ENCODE peak calls at places on chromosomes 16 and 17, in six cellular contexts. H, X, F, A, S and K are unnamed samples.

GRCh38 chr17:80826955-80827645 is 164.5 kb upstream of the CHMP6 start:
- DNase-seq in H (no peak), X (peak; percentile 71), F (no peak), A (no peak), S (peak; percentile 91), K (no peak)

GRCh38 chr16:70651524-70651923 is 5.2 kb downstream of the IL34 start:
- DNase-seq in H (no peak), X (no peak), F (no peak), A (no peak), S (no peak), K (no peak)

GRCh38 chr17:73423159-73423715 is 111.4 kb upstream of the CDC42EP4 start:
- DNase-seq in H (no peak), X (peak; percentile 30), F (no peak), A (no peak), S (no peak), K (no peak)

GRCh38 chr17:559699-560378 is 154.8 kb downstream of the VPS53 start:
- DNase-seq in H (no peak), X (no peak), F (no peak), A (no peak), S (peak; percentile 86), K (peak; percentile 87)

GRCh38 chr17:2815781-2816185 is 19.5 kb downstream of the RAP1GAP2 start:
- DNase-seq in H (no peak), X (peak; percentile 44), F (peak; percentile 30), A (no peak), S (no peak), K (peak; percentile 20)

GRCh38 chr17:77489239-77489897 is 348.6 kb downstream of the SEC14L1 start:
- DNase-seq in H (no peak), X (no peak), F (no peak), A (no peak), S (no peak), K (no peak)

GRCh38 chr16:4624827-4625616 is 396 bp downstream of the MGRN1 start:
- DNase-seq in H (no peak), X (peak; percentile 77), F (peak; percentile 71), A (peak; percentile 71), S (peak; percentile 83), K (peak; percentile 68)

GRCh38 chr17:57375770-57376181 is 119.5 kb downstream of the MSI2 start:
- DNase-seq in H (no peak), X (no peak), F (no peak), A (no peak), S (no peak), K (no peak)

GRCh38 chr16:16096161-16096857 is 127.0 kb downstream of the ABCC6 start:
- DNase-seq in H (no peak), X (no peak), F (peak; percentile 48), A (peak; percentile 34), S (no peak), K (peak; percentile 74)

GRCh38 chr17:57463103-57463885 is 207.0 kb downstream of the MSI2 start:
- DNase-seq in H (no peak), X (no peak), F (no peak), A (no peak), S (no peak), K (peak; percentile 82)

GRCh38 chr17:81387235-81388060 is 7.8 kb upstream of the BAHCC1 start:
- DNase-seq in H (no peak), X (no peak), F (peak; percentile 57), A (peak; percentile 64), S (peak; percentile 85), K (peak; percentile 71)

GRCh38 chr17:42555122-42555622 is 2.4 kb downstream of the HSD17B1 start:
- DNase-seq in H (no peak), X (no peak), F (no peak), A (no peak), S (no peak), K (no peak)

GRCh38 chr17:5181509-5182305 is 10.0 kb downstream of the ZNF594 start:
- DNase-seq in H (no peak), X (no peak), F (no peak), A (no peak), S (no peak), K (no peak)
- H3K9me3 ChIP-seq in H (peaks cover 33% of the 10 kb centered on the region), X (peaks cover 78% of the 10 kb centered on the region), F (no peaks in the 10 kb centered on the region), A (peaks cover 37% of the 10 kb centered on the region), S (peaks cover 31% of the 10 kb centered on the region), K (peaks cover 13% of the 10 kb centered on the region)

GRCh38 chr16:79098897-79099296 is 501.6 kb downstream of the MAF start:
- DNase-seq in H (no peak), X (no peak), F (no peak), A (no peak), S (no peak), K (no peak)
- H3K27ac ChIP-seq in H (no peak overlapping the region), X (no peak overlapping the region), F (no peak overlapping the region), A (no peak overlapping the region), S (no peak overlapping the region), K (no peak overlapping the region)

DNA sequence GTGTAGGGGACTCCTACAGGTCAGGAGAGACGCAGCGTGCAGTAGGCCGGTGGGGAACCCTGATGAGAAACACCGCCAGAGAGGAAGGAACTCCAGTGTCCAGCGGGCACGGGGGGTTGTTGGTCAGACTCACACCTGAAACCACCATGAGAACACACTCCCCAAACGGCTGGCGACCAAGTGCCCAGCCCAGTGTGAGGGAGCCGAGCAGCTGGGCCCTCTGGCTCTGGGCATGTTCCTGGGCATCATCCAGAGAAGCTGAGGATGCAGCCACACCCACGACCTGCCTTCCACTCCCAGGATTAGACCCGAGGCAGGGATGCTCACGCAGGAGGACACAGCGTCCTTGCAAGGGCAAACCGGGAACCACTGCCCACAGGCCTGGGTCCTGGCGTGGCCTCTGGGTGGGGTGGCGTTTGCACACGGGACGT is 108.3 kb upstream of the ZNF750 start:
- DNase-seq in H (no peak), X (no peak), F (peak; percentile 4), A (no peak), S (no peak), K (no peak)
- H3K9me3 ChIP-seq in H (peaks cover 12% of the 10 kb centered on the region), X (peaks cover 88% of the 10 kb centered on the region), F (no peaks in the 10 kb centered on the region), A (no peaks in the 10 kb centered on the region), S (no peaks in the 10 kb centered on the region), K (no peaks in the 10 kb centered on the region)

DNA sequence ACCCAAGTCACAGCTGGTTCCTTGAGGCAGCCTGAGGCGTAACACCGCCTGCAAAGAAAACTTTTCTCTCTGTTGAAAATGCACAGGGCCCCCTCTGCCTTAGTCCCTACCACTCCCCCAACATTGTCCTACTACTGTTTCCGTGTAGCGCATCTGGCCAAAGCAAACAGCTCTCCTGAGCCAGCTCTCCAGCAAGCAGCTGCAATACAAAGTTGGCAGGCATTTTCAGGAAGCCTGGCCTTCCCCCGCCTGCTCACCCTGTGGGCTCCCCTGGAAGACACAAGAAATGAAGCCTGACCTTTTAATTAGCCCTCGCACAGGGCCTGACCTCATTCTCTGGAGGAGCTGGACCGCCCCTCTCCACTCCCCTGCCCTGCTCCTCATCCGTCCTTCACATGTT is 66.7 kb downstream of the SOX9 start:
- DNase-seq in H (no peak), X (no peak), F (peak; percentile 46), A (peak; percentile 60), S (peak; percentile 27), K (peak; percentile 85)
- H3K27ac ChIP-seq in H (no peak overlapping the region), X (no peak overlapping the region), F (peak overlapping the region; percentile 38), A (no peak overlapping the region), S (no peak overlapping the region), K (no peak overlapping the region)

DNA sequence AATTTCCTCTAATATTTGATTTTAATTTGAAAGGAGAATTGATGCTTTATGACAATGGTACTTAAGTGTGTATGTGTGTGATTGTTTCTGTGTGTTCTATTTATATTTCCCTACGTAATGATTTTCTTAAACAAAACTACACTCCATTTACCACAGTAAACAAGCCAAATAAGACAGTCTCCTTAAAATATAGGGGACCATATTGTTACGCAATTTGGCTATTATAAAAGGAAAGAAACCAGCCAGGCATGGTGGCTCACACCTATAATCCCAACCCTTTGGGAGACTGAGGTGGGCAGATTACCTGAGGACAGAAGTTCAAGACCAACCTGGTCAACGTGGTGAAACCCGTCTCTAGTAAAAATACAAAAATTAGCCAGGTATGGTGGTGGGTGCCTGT is 1134.1 kb downstream of the CDH8 start:
- DNase-seq in H (no peak), X (no peak), F (no peak), A (no peak), S (no peak), K (no peak)
- H3K9me3 ChIP-seq in H (no peaks in the 10 kb centered on the region), X (no peaks in the 10 kb centered on the region), F (no peaks in the 10 kb centered on the region), A (no peaks in the 10 kb centered on the region), S (no peaks in the 10 kb centered on the region), K (no peaks in the 10 kb centered on the region)